ENCODE peak calls at places on chromosomes 6 and 20, in six cellular contexts. One of them, this sample, is unnamed.

GRCh38 chr6:137589067-137589848 is 95.1 kb upstream of the OLIG3 start:
- DNase-seq in naive thymus-derived CD4-positive, alpha-beta T cell: peak
- DNase-seq in endothelial cell: peak
- DNase-seq in mucosa of gallbladder: peak
- DNase-seq in RWPE1: peak
- DNase-seq in stimulated activated CD4-positive, alpha-beta T cell treated with anti-CD3 and anti-CD28 coated beads, Interleukin-1b, Interleukin-23, amount 100 ng/mL, for 4 hours: peak
- DNase-seq in this sample: no peak

GRCh38 chr6:57421503-57421902 is 104.1 kb downstream of the PRIM2 start:
- DNase-seq in stimulated activated CD4-positive, alpha-beta T cell treated with anti-CD3 and anti-CD28 coated beads, Interleukin-1b, Interleukin-23, amount 100 ng/mL, for 4 hours: no peak
- DNase-seq in naive thymus-derived CD4-positive, alpha-beta T cell: no peak
- DNase-seq in endothelial cell: no peak
- DNase-seq in RWPE1: no peak
- DNase-seq in mucosa of gallbladder: no peak
- DNase-seq in this sample: no peak

GRCh38 chr6:20696676-20697075 is 162.4 kb downstream of the CDKAL1 start:
- DNase-seq in naive thymus-derived CD4-positive, alpha-beta T cell: no peak
- DNase-seq in stimulated activated CD4-positive, alpha-beta T cell treated with anti-CD3 and anti-CD28 coated beads, Interleukin-1b, Interleukin-23, amount 100 ng/mL, for 4 hours: no peak
- DNase-seq in RWPE1: no peak
- DNase-seq in mucosa of gallbladder: no peak
- DNase-seq in endothelial cell: no peak
- DNase-seq in this sample: no peak

GRCh38 chr6:139944131-139944530 is 569.7 kb upstream of the CITED2 start:
- DNase-seq in naive thymus-derived CD4-positive, alpha-beta T cell: no peak
- DNase-seq in RWPE1: no peak
- DNase-seq in endothelial cell: no peak
- DNase-seq in stimulated activated CD4-positive, alpha-beta T cell treated with anti-CD3 and anti-CD28 coated beads, Interleukin-1b, Interleukin-23, amount 100 ng/mL, for 4 hours: no peak
- DNase-seq in mucosa of gallbladder: no peak
- DNase-seq in this sample: no peak

GRCh38 chr6:49937017-49937416 is 26.9 kb downstream of the DEFB114 start:
- DNase-seq in mucosa of gallbladder: no peak
- DNase-seq in RWPE1: no peak
- DNase-seq in endothelial cell: no peak
- DNase-seq in naive thymus-derived CD4-positive, alpha-beta T cell: no peak
- DNase-seq in stimulated activated CD4-positive, alpha-beta T cell treated with anti-CD3 and anti-CD28 coated beads, Interleukin-1b, Interleukin-23, amount 100 ng/mL, for 4 hours: no peak
- DNase-seq in this sample: no peak

GRCh38 chr6:33746036-33746600 is 587 bp downstream of the IP6K3 start:
- DNase-seq in stimulated activated CD4-positive, alpha-beta T cell treated with anti-CD3 and anti-CD28 coated beads, Interleukin-1b, Interleukin-23, amount 100 ng/mL, for 4 hours: no peak
- DNase-seq in endothelial cell: no peak
- DNase-seq in mucosa of gallbladder: no peak
- DNase-seq in RWPE1: peak
- DNase-seq in naive thymus-derived CD4-positive, alpha-beta T cell: no peak
- DNase-seq in this sample: no peak

GRCh38 chr6:38656896-38657295 is 17.2 kb upstream of the BTBD9 start:
- DNase-seq in RWPE1: no peak
- DNase-seq in endothelial cell: no peak
- DNase-seq in stimulated activated CD4-positive, alpha-beta T cell treated with anti-CD3 and anti-CD28 coated beads, Interleukin-1b, Interleukin-23, amount 100 ng/mL, for 4 hours: no peak
- DNase-seq in naive thymus-derived CD4-positive, alpha-beta T cell: no peak
- DNase-seq in mucosa of gallbladder: no peak
- DNase-seq in this sample: no peak

GRCh38 chr6:1815827-1816452 is 206.2 kb downstream of the FOXC1 start:
- DNase-seq in stimulated activated CD4-positive, alpha-beta T cell treated with anti-CD3 and anti-CD28 coated beads, Interleukin-1b, Interleukin-23, amount 100 ng/mL, for 4 hours: no peak
- DNase-seq in RWPE1: no peak
- DNase-seq in naive thymus-derived CD4-positive, alpha-beta T cell: no peak
- DNase-seq in endothelial cell: no peak
- DNase-seq in mucosa of gallbladder: no peak
- DNase-seq in this sample: no peak

GRCh38 chr20:52845044-52845443 is 127.1 kb upstream of the TSHZ2 start:
- DNase-seq in mucosa of gallbladder: no peak
- DNase-seq in stimulated activated CD4-positive, alpha-beta T cell treated with anti-CD3 and anti-CD28 coated beads, Interleukin-1b, Interleukin-23, amount 100 ng/mL, for 4 hours: no peak
- DNase-seq in naive thymus-derived CD4-positive, alpha-beta T cell: no peak
- DNase-seq in endothelial cell: no peak
- DNase-seq in RWPE1: no peak
- DNase-seq in this sample: no peak

GRCh38 chr6:9484686-9485085 is 930.2 kb downstream of the TFAP2A start:
- DNase-seq in stimulated activated CD4-positive, alpha-beta T cell treated with anti-CD3 and anti-CD28 coated beads, Interleukin-1b, Interleukin-23, amount 100 ng/mL, for 4 hours: no peak
- DNase-seq in RWPE1: no peak
- DNase-seq in mucosa of gallbladder: no peak
- DNase-seq in naive thymus-derived CD4-positive, alpha-beta T cell: no peak
- DNase-seq in endothelial cell: no peak
- DNase-seq in this sample: no peak

GRCh38 chr6:142174681-142175080 is 27.6 kb downstream of the VTA1 start:
- DNase-seq in naive thymus-derived CD4-positive, alpha-beta T cell: no peak
- DNase-seq in RWPE1: no peak
- DNase-seq in stimulated activated CD4-positive, alpha-beta T cell treated with anti-CD3 and anti-CD28 coated beads, Interleukin-1b, Interleukin-23, amount 100 ng/mL, for 4 hours: no peak
- DNase-seq in mucosa of gallbladder: no peak
- DNase-seq in endothelial cell: no peak
- DNase-seq in this sample: no peak

GRCh38 chr6:1004885-1005635 is 306.8 kb upstream of the FOXQ1 start:
- DNase-seq in naive thymus-derived CD4-positive, alpha-beta T cell: no peak
- DNase-seq in stimulated activated CD4-positive, alpha-beta T cell treated with anti-CD3 and anti-CD28 coated beads, Interleukin-1b, Interleukin-23, amount 100 ng/mL, for 4 hours: no peak
- DNase-seq in mucosa of gallbladder: no peak
- DNase-seq in endothelial cell: no peak
- DNase-seq in RWPE1: peak
- DNase-seq in this sample: no peak

GRCh38 chr20:34512266-34512954 is 3.8 kb upstream of the DYNLRB1 start:
- DNase-seq in mucosa of gallbladder: no peak
- DNase-seq in RWPE1: no peak
- DNase-seq in naive thymus-derived CD4-positive, alpha-beta T cell: no peak
- DNase-seq in endothelial cell: no peak
- DNase-seq in stimulated activated CD4-positive, alpha-beta T cell treated with anti-CD3 and anti-CD28 coated beads, Interleukin-1b, Interleukin-23, amount 100 ng/mL, for 4 hours: no peak
- DNase-seq in this sample: no peak

GRCh38 chr20:49526568-49526967 is 41.4 kb downstream of the PTGIS start:
- DNase-seq in endothelial cell: no peak
- DNase-seq in RWPE1: no peak
- DNase-seq in mucosa of gallbladder: no peak
- DNase-seq in naive thymus-derived CD4-positive, alpha-beta T cell: no peak
- DNase-seq in stimulated activated CD4-positive, alpha-beta T cell treated with anti-CD3 and anti-CD28 coated beads, Interleukin-1b, Interleukin-23, amount 100 ng/mL, for 4 hours: no peak
- DNase-seq in this sample: no peak

GRCh38 chr6:150409576-150410066 is 40.8 kb downstream of the IYD start:
- DNase-seq in stimulated activated CD4-positive, alpha-beta T cell treated with anti-CD3 and anti-CD28 coated beads, Interleukin-1b, Interleukin-23, amount 100 ng/mL, for 4 hours: no peak
- DNase-seq in endothelial cell: no peak
- DNase-seq in naive thymus-derived CD4-positive, alpha-beta T cell: no peak
- DNase-seq in mucosa of gallbladder: peak
- DNase-seq in RWPE1: no peak
- DNase-seq in this sample: no peak

GRCh38 chr6:169918239-169918953 is 167.0 kb downstream of the ERMARD start:
- DNase-seq in naive thymus-derived CD4-positive, alpha-beta T cell: no peak
- DNase-seq in RWPE1: no peak
- DNase-seq in stimulated activated CD4-positive, alpha-beta T cell treated with anti-CD3 and anti-CD28 coated beads, Interleukin-1b, Interleukin-23, amount 100 ng/mL, for 4 hours: no peak
- DNase-seq in endothelial cell: no peak
- DNase-seq in mucosa of gallbladder: no peak
- DNase-seq in this sample: no peak

GRCh38 chr6:138410048-138410735 is 6.2 kb downstream of the HEBP2 start:
- DNase-seq in naive thymus-derived CD4-positive, alpha-beta T cell: no peak
- DNase-seq in endothelial cell: no peak
- DNase-seq in mucosa of gallbladder: no peak
- DNase-seq in RWPE1: no peak
- DNase-seq in stimulated activated CD4-positive, alpha-beta T cell treated with anti-CD3 and anti-CD28 coated beads, Interleukin-1b, Interleukin-23, amount 100 ng/mL, for 4 hours: no peak
- DNase-seq in this sample: no peak

GRCh38 chr6:146990821-146991798 is 213.1 kb upstream of the STXBP5 start:
- DNase-seq in naive thymus-derived CD4-positive, alpha-beta T cell: no peak
- DNase-seq in endothelial cell: no peak
- DNase-seq in mucosa of gallbladder: no peak
- DNase-seq in stimulated activated CD4-positive, alpha-beta T cell treated with anti-CD3 and anti-CD28 coated beads, Interleukin-1b, Interleukin-23, amount 100 ng/mL, for 4 hours: no peak
- DNase-seq in RWPE1: peak
- DNase-seq in this sample: no peak

GRCh38 chr20:45833030-45833882 is at the start of gene SNX21:
- DNase-seq in RWPE1: peak
- DNase-seq in stimulated activated CD4-positive, alpha-beta T cell treated with anti-CD3 and anti-CD28 coated beads, Interleukin-1b, Interleukin-23, amount 100 ng/mL, for 4 hours: no peak
- DNase-seq in naive thymus-derived CD4-positive, alpha-beta T cell: peak
- DNase-seq in endothelial cell: peak
- DNase-seq in mucosa of gallbladder: peak
- DNase-seq in this sample: peak

GRCh38 chr6:22036267-22036666 is 260.6 kb downstream of the PRL start:
- DNase-seq in mucosa of gallbladder: no peak
- DNase-seq in stimulated activated CD4-positive, alpha-beta T cell treated with anti-CD3 and anti-CD28 coated beads, Interleukin-1b, Interleukin-23, amount 100 ng/mL, for 4 hours: no peak
- DNase-seq in endothelial cell: no peak
- DNase-seq in naive thymus-derived CD4-positive, alpha-beta T cell: no peak
- DNase-seq in RWPE1: peak
- DNase-seq in this sample: no peak

This sample was measured in cerebellar nuclear complex.